ENCODE peak calls at places on chromosomes 3 and 15, in six cellular contexts. R is CD8-positive, alpha-beta memory T cell; F is fibroblast of mammary gland; K is AG10803; U is coronary artery; M is adrenal gland. Z is an unnamed sample.

GRCh38 chr3:102737353-102737752 is 302.5 kb downstream of the ZPLD1 start:
- DNase-seq in R (no peak), F (no peak), K (no peak), U (no peak), M (no peak), Z (no peak)

GRCh38 chr3:12178091-12178820 is 19.5 kb upstream of the TIMP4 start:
- DNase-seq in R (no peak), F (peak), K (peak), U (no peak), M (peak), Z (peak)

GRCh38 chr3:108125550-108126071 is 34.8 kb upstream of the CD47 start:
- DNase-seq in R (peak), F (no peak), K (no peak), U (no peak), M (no peak), Z (no peak)

GRCh38 chr15:40249477-40250303 is 10.8 kb downstream of the PAK6 start:
- DNase-seq in R (no peak), F (no peak), K (peak), U (no peak), M (no peak), Z (no peak)

GRCh38 chr15:58546066-58546591 is 114.3 kb downstream of the LIPC start:
- DNase-seq in R (no peak), F (peak), K (no peak), U (no peak), M (no peak), Z (no peak)

GRCh38 chr15:92637621-92638020 is 18.0 kb downstream of the FAM174B start:
- DNase-seq in R (no peak), F (no peak), K (no peak), U (no peak), M (no peak), Z (no peak)

GRCh38 chr3:196659901-196660351 is 20.4 kb downstream of the NRROS start:
- DNase-seq in R (no peak), F (no peak), K (no peak), U (no peak), M (no peak), Z (no peak)

GRCh38 chr3:14810070-14810732 is 8.6 kb upstream of the FGD5 start:
- DNase-seq in R (no peak), F (no peak), K (no peak), U (no peak), M (no peak), Z (peak)

GRCh38 chr3:194136519-194137313 is 768 bp downstream of the HES1 start:
- DNase-seq in R (peak), F (peak), K (peak), U (peak), M (peak), Z (peak)

GRCh38 chr3:133301731-133302130 is 98.1 kb upstream of the BFSP2 start:
- DNase-seq in R (no peak), F (no peak), K (no peak), U (no peak), M (no peak), Z (no peak)

GRCh38 chr3:184733971-184734608 is 22.2 kb upstream of the MAGEF1 start:
- DNase-seq in R (no peak), F (no peak), K (no peak), U (no peak), M (no peak), Z (no peak)

GRCh38 chr3:189975376-189975990 is 145.2 kb downstream of the P3H2 start:
- DNase-seq in R (no peak), F (peak), K (no peak), U (no peak), M (no peak), Z (no peak)

GRCh38 chr3:152381881-152382295 is 113.2 kb downstream of the MBNL1 start:
- DNase-seq in R (no peak), F (no peak), K (no peak), U (no peak), M (no peak), Z (no peak)
- H3K4me3 ChIP-seq in R (no peak), F (no peak), K (peak), U (peak), M (peak), Z (no peak)

DNA sequence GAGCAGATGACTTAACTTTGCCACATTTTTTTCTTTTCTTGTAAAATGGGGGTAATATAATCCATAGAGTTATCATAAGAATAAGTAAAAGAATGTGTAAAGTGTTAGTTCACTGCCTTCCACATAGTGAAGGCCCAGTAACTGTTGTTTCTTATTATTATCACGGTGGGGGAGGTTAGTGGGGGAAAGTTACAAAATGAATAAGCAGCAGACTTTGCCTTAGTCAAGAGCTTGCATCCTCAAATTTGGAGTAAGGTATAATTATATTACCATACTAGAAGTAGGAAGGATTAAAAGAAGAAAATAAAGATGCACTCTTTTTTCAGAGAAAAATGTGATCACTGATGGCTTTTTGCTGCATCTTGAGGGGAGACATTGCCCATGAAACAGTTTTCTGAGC is 247.6 kb downstream of the PTPRG start:
- DNase-seq in R (no peak), F (no peak), K (no peak), U (no peak), M (no peak), Z (no peak)
- H3K4me3 ChIP-seq in R (no peak), F (no peak), K (no peak), U (no peak), M (no peak), Z (no peak)

GRCh38 chr3:197796087-197796486 is 5.0 kb downstream of the LRCH3 start:
- DNase-seq in R (no peak), F (no peak), K (no peak), U (no peak), M (no peak), Z (no peak)
- H3K4me3 ChIP-seq in R (no peak), F (no peak), K (no peak), U (no peak), M (no peak), Z (no peak)

GRCh38 chr3:179655236-179655635 is 2.4 kb downstream of the USP13 start:
- DNase-seq in R (no peak), F (no peak), K (no peak), U (no peak), M (no peak), Z (no peak)
- H3K4me3 ChIP-seq in R (no peak), F (no peak), K (no peak), U (no peak), M (peak), Z (peak)

GRCh38 chr15:76336254-76337046 is at the start of gene ISL2:
- DNase-seq in R (peak), F (peak), K (peak), U (no peak), M (no peak), Z (peak)
- H3K4me3 ChIP-seq in R (peak), F (peak), K (peak), U (peak), M (peak), Z (peak)

GRCh38 chr15:29106116-29106515 is 163.5 kb downstream of the NSMCE3 start:
- DNase-seq in R (no peak), F (no peak), K (no peak), U (no peak), M (no peak), Z (no peak)

GRCh38 chr15:29104566-29104880 is 165.1 kb downstream of the NSMCE3 start:
- DNase-seq in R (no peak), F (no peak), K (no peak), U (no peak), M (no peak), Z (no peak)

GRCh38 chr15:29106551-29107290 is 162.9 kb downstream of the NSMCE3 start:
- DNase-seq in R (no peak), F (no peak), K (no peak), U (no peak), M (no peak), Z (no peak)

GRCh38 chr15:29103825-29104565 is 165.6 kb downstream of the NSMCE3 start:
- DNase-seq in R (peak), F (peak), K (peak), U (no peak), M (peak), Z (peak)

GRCh38 chr15:29105151-29105785 is 164.4 kb downstream of the NSMCE3 start:
- DNase-seq in R (no peak), F (no peak), K (no peak), U (no peak), M (no peak), Z (no peak)
- H3K4me3 ChIP-seq in R (no peak), F (no peak), K (no peak), U (no peak), M (no peak), Z (no peak)

DNA sequence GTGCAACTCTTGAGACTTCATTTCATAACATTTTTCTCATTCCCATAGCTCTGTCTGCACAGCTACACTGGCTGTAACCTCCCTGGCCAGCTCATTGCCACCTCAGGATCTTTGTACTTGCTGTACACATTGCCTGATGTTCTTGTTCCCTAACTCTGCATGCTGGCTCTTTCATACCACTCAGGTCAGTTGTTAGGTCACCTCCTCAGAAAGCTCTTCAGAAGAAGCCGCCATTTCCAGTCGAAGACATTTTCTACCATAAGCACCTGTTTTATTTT is 176.2 kb downstream of the AKAP13 start:
- DNase-seq in R (no peak), F (no peak), K (no peak), U (no peak), M (no peak), Z (no peak)
- H3K4me3 ChIP-seq in R (no peak), F (no peak), K (no peak), U (no peak), M (no peak), Z (no peak)

GRCh38 chr3:98763076-98763475 is at the start of gene ST3GAL6:
- DNase-seq in R (no peak), F (peak), K (peak), U (no peak), M (peak), Z (peak)
- H3K4me3 ChIP-seq in R (no peak), F (no peak), K (no peak), U (peak), M (peak), Z (no peak)

GRCh38 chr15:74785716-74786032 is 3.8 kb downstream of the CSK start:
- DNase-seq in R (peak), F (no peak), K (no peak), U (no peak), M (no peak), Z (no peak)
- H3K4me3 ChIP-seq in R (peak), F (no peak), K (no peak), U (no peak), M (no peak), Z (no peak)

GRCh38 chr3:183634707-183635106 is 716 bp upstream of the KLHL24 start:
- DNase-seq in R (no peak), F (no peak), K (no peak), U (no peak), M (no peak), Z (no peak)
- H3K4me3 ChIP-seq in R (peak), F (no peak), K (no peak), U (peak), M (peak), Z (peak)

Z was measured in testis.